ENCODE peak calls at places on chromosomes 12 and 14, in four cellular contexts. X is mesendoderm, I is IMR-90, O is H9. F is an unnamed sample. For H3K4me1, the result is how much of the 10 kb centered on the place peaks cover.

GRCh38 chr12:114916531-114916930 is 232.6 kb upstream of the TBX3 start:
- DNase-seq in O (no peak), X (no peak), I (no peak), F (peak)

GRCh38 chr14:95830386-95830785 is 46.2 kb upstream of the TUNAR start:
- DNase-seq in I (no peak), X (no peak), O (no peak), F (no peak)

GRCh38 chr12:85509857-85510256 is 229.8 kb downstream of the ALX1 start:
- DNase-seq in O (no peak), I (no peak), X (peak), F (no peak)

GRCh38 chr12:26271889-26272492 is 76.6 kb downstream of the SSPN start:
- DNase-seq in X (no peak), I (peak), O (no peak), F (peak)

GRCh38 chr12:5017638-5018348 is 25.9 kb upstream of the KCNA5 start:
- DNase-seq in O (peak), X (no peak), I (no peak), F (no peak)

GRCh38 chr12:109538191-109538863 is 35.0 kb downstream of the MMAB start:
- DNase-seq in X (peak), O (no peak), I (no peak), F (no peak)

GRCh38 chr12:87848248-87848868 is 180.8 kb downstream of the C12orf50 start:
- DNase-seq in I (peak), X (peak), O (no peak), F (peak)

GRCh38 chr14:86790408-86791364 is 1202.3 kb downstream of the GALC start:
- DNase-seq in I (no peak), O (no peak), X (peak), F (no peak)

GRCh38 chr14:64569108-64570045 is 19.6 kb downstream of the PPP1R36 start:
- DNase-seq in I (peak), X (peak), O (no peak), F (peak)

GRCh38 chr12:15469342-15469741 is 147.0 kb downstream of the PTPRO start:
- DNase-seq in O (no peak), I (no peak), X (peak), F (no peak)

GRCh38 chr12:69161835-69162234 is 77.5 kb upstream of the CPSF6 start:
- DNase-seq in I (no peak), X (no peak), O (no peak), F (no peak)

GRCh38 chr14:68884031-68885030 is 91.5 kb upstream of the ZFP36L1 start:
- DNase-seq in O (no peak), I (peak), X (no peak), F (no peak)

GRCh38 chr12:14756331-14757143 is 46.7 kb downstream of the WBP11 start:
- DNase-seq in O (peak), X (peak), I (no peak), F (peak)

GRCh38 chr12:54988402-54989054 is 4.0 kb upstream of the TESPA1 start:
- DNase-seq in X (no peak), I (peak), O (no peak), F (peak)

GRCh38 chr12:22529281-22530060 is 14.9 kb downstream of the C2CD5 start:
- DNase-seq in O (no peak), I (peak), X (peak), F (peak)

GRCh38 chr14:79279645-79280399 is 931.5 kb downstream of the DIO2 start:
- DNase-seq in X (peak), I (peak), O (peak), F (peak)

GRCh38 chr14:78157855-78158436 is 12.2 kb upstream of the NRXN3 start:
- DNase-seq in O (peak), I (peak), X (peak), F (no peak)

GRCh38 chr12:125431516-125431915 is 366.3 kb downstream of the AACS start:
- DNase-seq in I (no peak), O (peak), X (no peak), F (no peak)

GRCh38 chr12:27635349-27635972 is 60.8 kb upstream of the REP15 start:
- DNase-seq in X (peak), I (peak), O (no peak), F (peak)

GRCh38 chr12:52018448-52019122 is 11.8 kb downstream of the TAMALIN start:
- DNase-seq in X (no peak), O (no peak), I (no peak), F (no peak)

GRCh38 chr12:117538032-117538690 is 176.7 kb upstream of the NOS1 start:
- DNase-seq in X (no peak), I (no peak), O (no peak), F (no peak)

GRCh38 chr14:54902521-54903420 is at the start of gene GCH1:
- DNase-seq in O (peak), X (peak), I (peak), F (peak)

GRCh38 chr12:25984759-25985158 is 26.3 kb downstream of the RASSF8 start:
- DNase-seq in O (no peak), I (no peak), X (no peak), F (no peak)

GRCh38 chr12:91920276-91920675 is 225.4 kb downstream of the BTG1 start:
- DNase-seq in I (peak), O (no peak), X (no peak), F (peak)

GRCh38 chr12:104969328-104969727 is 11.2 kb upstream of the SLC41A2 start:
- DNase-seq in X (no peak), I (no peak), O (no peak), F (no peak)

GRCh38 chr14:38291681-38292459 is 36.0 kb upstream of the CLEC14A start:
- DNase-seq in I (peak), O (no peak), X (no peak), F (peak)

GRCh38 chr14:31968107-31968810 is 108.8 kb upstream of the ARHGAP5 start:
- DNase-seq in O (no peak), X (no peak), I (peak), F (peak)
- H3K4me1 ChIP-seq in O (under half), X (under half), I (under half), F (under half)

DNA sequence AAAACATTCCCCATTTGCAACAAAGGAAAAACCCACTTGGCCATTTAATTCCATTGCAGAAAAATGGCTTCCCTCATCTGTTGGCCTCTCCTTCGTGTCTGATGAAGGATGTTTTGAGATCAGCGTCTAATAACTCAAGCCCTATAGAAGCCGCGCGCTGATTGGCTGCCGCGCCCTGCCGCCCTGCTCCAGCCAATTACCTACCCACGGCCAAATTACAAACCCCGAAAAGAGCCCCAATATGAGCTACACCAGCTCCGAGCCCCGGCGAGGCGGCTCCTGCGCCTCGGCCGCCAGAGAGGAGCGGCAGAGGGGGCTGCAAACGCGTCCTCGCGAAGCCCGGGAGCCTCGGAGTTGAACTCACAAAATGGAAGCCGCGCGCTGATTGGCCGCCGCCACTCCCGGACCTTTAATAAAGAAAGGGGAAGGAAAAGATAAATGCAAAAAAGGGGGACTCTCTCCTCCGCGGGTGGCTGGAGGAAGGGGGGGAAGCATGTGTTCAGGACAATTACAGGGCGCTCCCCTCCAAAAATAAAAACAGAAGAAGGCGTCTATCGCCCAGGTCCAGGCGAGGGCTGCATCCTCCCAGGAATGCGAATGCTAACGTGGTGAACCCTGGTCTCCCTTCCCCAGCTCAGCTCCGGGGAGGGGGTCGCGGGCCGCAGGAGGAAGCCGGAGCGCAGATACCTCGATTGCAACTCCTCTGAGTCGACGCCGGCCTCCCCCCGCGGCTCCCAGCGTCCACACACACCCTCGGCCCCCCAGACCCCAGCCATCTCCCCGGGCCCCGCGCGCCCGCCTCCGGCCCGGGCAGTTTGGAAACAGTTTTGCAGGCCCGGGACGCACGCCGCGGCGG is 738 bp upstream of the SETD1B start:
- DNase-seq in X (peak), O (peak), I (peak), F (peak)
- H3K18ac ChIP-seq in X (peak), O (peak), I (peak), F (peak)

GRCh38 chr14:101963052-101963451 is 1.3 kb upstream of the DYNC1H1 start:
- DNase-seq in O (no peak), X (no peak), I (no peak), F (no peak)

GRCh38 chr14:101965145-101965531 is 765 bp downstream of the DYNC1H1 start:
- DNase-seq in I (peak), X (peak), O (peak), F (peak)

GRCh38 chr14:101964297-101965144 is at the start of gene DYNC1H1:
- DNase-seq in O (peak), X (peak), I (peak), F (peak)

GRCh38 chr14:101962503-101962874 is 1.9 kb upstream of the DYNC1H1 start:
- DNase-seq in O (no peak), I (peak), X (peak), F (peak)

GRCh38 chr14:101963611-101964296 is 619 bp upstream of the DYNC1H1 start:
- DNase-seq in O (no peak), I (no peak), X (no peak), F (no peak)
- H3K4me1 ChIP-seq in O (under half), I (under half), X (under half), F (under half)

DNA sequence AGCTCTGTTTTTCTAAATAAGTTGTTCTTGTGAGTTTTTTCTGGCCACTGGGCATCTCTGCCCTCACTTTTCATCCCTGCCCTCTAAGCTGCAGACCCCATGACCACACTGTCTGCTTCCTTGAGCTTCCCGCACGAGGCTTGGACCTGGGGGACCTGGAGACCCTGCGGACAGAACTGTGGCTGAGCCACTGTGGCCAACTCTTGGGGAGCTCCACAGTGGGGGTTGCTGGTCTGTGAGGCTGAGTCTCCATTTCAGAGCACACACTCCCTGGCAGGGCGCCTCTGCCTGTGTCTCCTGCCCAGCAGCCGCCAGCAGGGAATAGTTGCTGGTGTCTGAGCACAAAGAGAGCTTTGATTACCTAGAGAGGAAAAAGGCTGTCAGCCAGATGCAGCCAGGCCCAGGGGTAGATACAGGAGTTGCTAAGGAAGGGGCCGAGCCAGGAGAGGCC is 13.1 kb upstream of the RIN3 start:
- DNase-seq in X (peak), I (no peak), O (peak), F (no peak)
- H3K18ac ChIP-seq in X (no peak), I (no peak), O (no peak), F (no peak)

GRCh38 chr14:100526057-100526456 is 61.2 kb downstream of the BEGAIN start:
- DNase-seq in X (no peak), O (no peak), I (no peak), F (no peak)

GRCh38 chr14:100525615-100526014 is 61.6 kb downstream of the BEGAIN start:
- DNase-seq in X (no peak), I (no peak), O (no peak), F (no peak)

GRCh38 chr14:100523536-100524025 is 63.6 kb downstream of the BEGAIN start:
- DNase-seq in I (no peak), X (no peak), O (peak), F (no peak)

GRCh38 chr14:100524233-100524932 is 62.8 kb downstream of the BEGAIN start:
- DNase-seq in I (no peak), X (no peak), O (peak), F (no peak)

GRCh38 chr14:100524933-100525243 is 62.3 kb downstream of the BEGAIN start:
- DNase-seq in X (peak), I (peak), O (peak), F (no peak)
- H3K4me1 ChIP-seq in X (under half), I (under half), O (under half), F (under half)